ENCODE peak calls at places on chromosomes 5 and 9, in nine cellular contexts. One of them, this sample, is unnamed.

GRCh38 chr9:121498487-121499176 is 1.0 kb downstream of the GGTA1 start:
- DNase-seq in heart left ventricle: no peak
- DNase-seq in dorsolateral prefrontal cortex: peak
- DNase-seq in spleen: peak
- DNase-seq in H4: no peak
- DNase-seq in NCI-H2081: no peak
- DNase-seq in endodermal cell: peak
- DNase-seq in HL-60: no peak
- DNase-seq in activated CD8-positive, alpha-beta memory T cell treated with anti-CD3 and anti-CD28 coated beads, Interleukin-2, amount 50 U/mL, for 48 hours: peak
- DNase-seq in this sample: no peak

GRCh38 chr5:167699434-167699833 is 592.0 kb upstream of the WWC1 start:
- DNase-seq in heart left ventricle: no peak
- DNase-seq in dorsolateral prefrontal cortex: no peak
- DNase-seq in spleen: no peak
- DNase-seq in H4: peak
- DNase-seq in NCI-H2081: no peak
- DNase-seq in endodermal cell: peak
- DNase-seq in HL-60: no peak
- DNase-seq in activated CD8-positive, alpha-beta memory T cell treated with anti-CD3 and anti-CD28 coated beads, Interleukin-2, amount 50 U/mL, for 48 hours: no peak
- DNase-seq in this sample: no peak

GRCh38 chr5:139457653-139458306 is 4.8 kb downstream of the ECSCR start:
- DNase-seq in heart left ventricle: no peak
- DNase-seq in dorsolateral prefrontal cortex: no peak
- DNase-seq in spleen: peak
- DNase-seq in H4: no peak
- DNase-seq in NCI-H2081: no peak
- DNase-seq in endodermal cell: no peak
- DNase-seq in HL-60: no peak
- DNase-seq in activated CD8-positive, alpha-beta memory T cell treated with anti-CD3 and anti-CD28 coated beads, Interleukin-2, amount 50 U/mL, for 48 hours: peak
- DNase-seq in this sample: no peak

GRCh38 chr9:125494555-125494920 is 212.5 kb downstream of the MAPKAP1 start:
- DNase-seq in heart left ventricle: no peak
- DNase-seq in dorsolateral prefrontal cortex: no peak
- DNase-seq in spleen: no peak
- DNase-seq in H4: no peak
- DNase-seq in NCI-H2081: no peak
- DNase-seq in endodermal cell: no peak
- DNase-seq in HL-60: no peak
- DNase-seq in activated CD8-positive, alpha-beta memory T cell treated with anti-CD3 and anti-CD28 coated beads, Interleukin-2, amount 50 U/mL, for 48 hours: no peak
- DNase-seq in this sample: no peak

GRCh38 chr5:121366515-121366914 is 485.2 kb upstream of the FTMT start:
- DNase-seq in heart left ventricle: no peak
- DNase-seq in dorsolateral prefrontal cortex: no peak
- DNase-seq in spleen: no peak
- DNase-seq in H4: peak
- DNase-seq in NCI-H2081: no peak
- DNase-seq in endodermal cell: no peak
- DNase-seq in HL-60: no peak
- DNase-seq in activated CD8-positive, alpha-beta memory T cell treated with anti-CD3 and anti-CD28 coated beads, Interleukin-2, amount 50 U/mL, for 48 hours: no peak
- DNase-seq in this sample: no peak

GRCh38 chr5:126100767-126101166 is 322.4 kb upstream of the GRAMD2B start:
- DNase-seq in heart left ventricle: no peak
- DNase-seq in dorsolateral prefrontal cortex: no peak
- DNase-seq in spleen: no peak
- DNase-seq in H4: peak
- DNase-seq in NCI-H2081: no peak
- DNase-seq in endodermal cell: peak
- DNase-seq in HL-60: no peak
- DNase-seq in activated CD8-positive, alpha-beta memory T cell treated with anti-CD3 and anti-CD28 coated beads, Interleukin-2, amount 50 U/mL, for 48 hours: no peak
- DNase-seq in this sample: no peak

GRCh38 chr9:20621553-20622329 is 558 bp downstream of the MLLT3 start:
- DNase-seq in heart left ventricle: peak
- DNase-seq in dorsolateral prefrontal cortex: peak
- DNase-seq in spleen: peak
- DNase-seq in H4: peak
- DNase-seq in NCI-H2081: peak
- DNase-seq in endodermal cell: peak
- DNase-seq in HL-60: peak
- DNase-seq in activated CD8-positive, alpha-beta memory T cell treated with anti-CD3 and anti-CD28 coated beads, Interleukin-2, amount 50 U/mL, for 48 hours: peak
- DNase-seq in this sample: no peak

GRCh38 chr9:127954831-127955293 is 17.2 kb upstream of the DPM2 start:
- DNase-seq in heart left ventricle: no peak
- DNase-seq in dorsolateral prefrontal cortex: peak
- DNase-seq in spleen: no peak
- DNase-seq in H4: no peak
- DNase-seq in NCI-H2081: no peak
- DNase-seq in endodermal cell: no peak
- DNase-seq in HL-60: no peak
- DNase-seq in activated CD8-positive, alpha-beta memory T cell treated with anti-CD3 and anti-CD28 coated beads, Interleukin-2, amount 50 U/mL, for 48 hours: no peak
- DNase-seq in this sample: no peak

GRCh38 chr9:37812773-37813379 is 12.3 kb downstream of the DCAF10 start:
- DNase-seq in heart left ventricle: no peak
- DNase-seq in dorsolateral prefrontal cortex: no peak
- DNase-seq in spleen: no peak
- DNase-seq in H4: no peak
- DNase-seq in NCI-H2081: no peak
- DNase-seq in endodermal cell: no peak
- DNase-seq in HL-60: no peak
- DNase-seq in activated CD8-positive, alpha-beta memory T cell treated with anti-CD3 and anti-CD28 coated beads, Interleukin-2, amount 50 U/mL, for 48 hours: no peak
- DNase-seq in this sample: no peak

GRCh38 chr5:54317511-54318260 is 7.3 kb upstream of the ARL15 start:
- DNase-seq in heart left ventricle: no peak
- DNase-seq in dorsolateral prefrontal cortex: no peak
- DNase-seq in spleen: no peak
- DNase-seq in H4: no peak
- DNase-seq in NCI-H2081: no peak
- DNase-seq in endodermal cell: no peak
- DNase-seq in HL-60: no peak
- DNase-seq in activated CD8-positive, alpha-beta memory T cell treated with anti-CD3 and anti-CD28 coated beads, Interleukin-2, amount 50 U/mL, for 48 hours: no peak
- DNase-seq in this sample: no peak

GRCh38 chr9:132309056-132309455 is 45.7 kb downstream of the SETX start:
- DNase-seq in heart left ventricle: no peak
- DNase-seq in dorsolateral prefrontal cortex: no peak
- DNase-seq in spleen: no peak
- DNase-seq in H4: no peak
- DNase-seq in NCI-H2081: no peak
- DNase-seq in endodermal cell: no peak
- DNase-seq in HL-60: no peak
- DNase-seq in activated CD8-positive, alpha-beta memory T cell treated with anti-CD3 and anti-CD28 coated beads, Interleukin-2, amount 50 U/mL, for 48 hours: no peak
- DNase-seq in this sample: no peak

GRCh38 chr9:34216325-34216724 is 37.5 kb downstream of the UBAP1 start:
- DNase-seq in heart left ventricle: no peak
- DNase-seq in dorsolateral prefrontal cortex: no peak
- DNase-seq in spleen: no peak
- DNase-seq in H4: no peak
- DNase-seq in NCI-H2081: no peak
- DNase-seq in endodermal cell: no peak
- DNase-seq in HL-60: no peak
- DNase-seq in activated CD8-positive, alpha-beta memory T cell treated with anti-CD3 and anti-CD28 coated beads, Interleukin-2, amount 50 U/mL, for 48 hours: no peak
- DNase-seq in this sample: no peak

GRCh38 chr9:120841930-120842684 is 615 bp downstream of the PSMD5 start:
- DNase-seq in heart left ventricle: no peak
- DNase-seq in dorsolateral prefrontal cortex: no peak
- DNase-seq in spleen: no peak
- DNase-seq in H4: no peak
- DNase-seq in NCI-H2081: peak
- DNase-seq in endodermal cell: no peak
- DNase-seq in HL-60: no peak
- DNase-seq in activated CD8-positive, alpha-beta memory T cell treated with anti-CD3 and anti-CD28 coated beads, Interleukin-2, amount 50 U/mL, for 48 hours: peak
- DNase-seq in this sample: no peak

GRCh38 chr5:173256800-173257199 is 21.8 kb upstream of the NKX2-5 start:
- DNase-seq in heart left ventricle: no peak
- DNase-seq in dorsolateral prefrontal cortex: no peak
- DNase-seq in spleen: no peak
- DNase-seq in H4: no peak
- DNase-seq in NCI-H2081: no peak
- DNase-seq in endodermal cell: no peak
- DNase-seq in HL-60: no peak
- DNase-seq in activated CD8-positive, alpha-beta memory T cell treated with anti-CD3 and anti-CD28 coated beads, Interleukin-2, amount 50 U/mL, for 48 hours: no peak
- DNase-seq in this sample: no peak

GRCh38 chr5:125541085-125541484 is 794.6 kb upstream of the ZNF608 start:
- DNase-seq in heart left ventricle: no peak
- DNase-seq in dorsolateral prefrontal cortex: no peak
- DNase-seq in spleen: no peak
- DNase-seq in H4: no peak
- DNase-seq in NCI-H2081: no peak
- DNase-seq in endodermal cell: no peak
- DNase-seq in HL-60: no peak
- DNase-seq in activated CD8-positive, alpha-beta memory T cell treated with anti-CD3 and anti-CD28 coated beads, Interleukin-2, amount 50 U/mL, for 48 hours: no peak
- DNase-seq in this sample: no peak

GRCh38 chr5:124438390-124439380 is 307.8 kb downstream of the ZNF608 start:
- DNase-seq in heart left ventricle: no peak
- DNase-seq in dorsolateral prefrontal cortex: peak
- DNase-seq in spleen: no peak
- DNase-seq in H4: no peak
- DNase-seq in NCI-H2081: peak
- DNase-seq in endodermal cell: no peak
- DNase-seq in HL-60: no peak
- DNase-seq in activated CD8-positive, alpha-beta memory T cell treated with anti-CD3 and anti-CD28 coated beads, Interleukin-2, amount 50 U/mL, for 48 hours: no peak
- DNase-seq in this sample: no peak

GRCh38 chr9:77848428-77848827 is 183.2 kb downstream of the GNAQ start:
- DNase-seq in heart left ventricle: no peak
- DNase-seq in dorsolateral prefrontal cortex: peak
- DNase-seq in spleen: no peak
- DNase-seq in H4: no peak
- DNase-seq in NCI-H2081: no peak
- DNase-seq in endodermal cell: no peak
- DNase-seq in HL-60: no peak
- DNase-seq in activated CD8-positive, alpha-beta memory T cell treated with anti-CD3 and anti-CD28 coated beads, Interleukin-2, amount 50 U/mL, for 48 hours: no peak
- DNase-seq in this sample: no peak

GRCh38 chr9:9352877-9353481 is 1259.8 kb downstream of the PTPRD start:
- DNase-seq in heart left ventricle: no peak
- DNase-seq in dorsolateral prefrontal cortex: peak
- DNase-seq in spleen: no peak
- DNase-seq in H4: no peak
- DNase-seq in NCI-H2081: peak
- DNase-seq in endodermal cell: no peak
- DNase-seq in HL-60: no peak
- DNase-seq in activated CD8-positive, alpha-beta memory T cell treated with anti-CD3 and anti-CD28 coated beads, Interleukin-2, amount 50 U/mL, for 48 hours: no peak
- DNase-seq in this sample: no peak

GRCh38 chr5:78691073-78691960 is 42.7 kb upstream of the LHFPL2 start:
- DNase-seq in heart left ventricle: no peak
- DNase-seq in dorsolateral prefrontal cortex: no peak
- DNase-seq in spleen: no peak
- DNase-seq in H4: no peak
- DNase-seq in NCI-H2081: no peak
- DNase-seq in endodermal cell: peak
- DNase-seq in HL-60: no peak
- DNase-seq in activated CD8-positive, alpha-beta memory T cell treated with anti-CD3 and anti-CD28 coated beads, Interleukin-2, amount 50 U/mL, for 48 hours: no peak
- DNase-seq in this sample: no peak

GRCh38 chr5:146828385-146828784 is 50.2 kb downstream of the PPP2R2B start:
- DNase-seq in heart left ventricle: no peak
- DNase-seq in dorsolateral prefrontal cortex: no peak
- DNase-seq in spleen: no peak
- DNase-seq in H4: no peak
- DNase-seq in NCI-H2081: no peak
- DNase-seq in endodermal cell: no peak
- DNase-seq in HL-60: no peak
- DNase-seq in activated CD8-positive, alpha-beta memory T cell treated with anti-CD3 and anti-CD28 coated beads, Interleukin-2, amount 50 U/mL, for 48 hours: no peak
- DNase-seq in this sample: no peak

GRCh38 chr5:168793844-168794837 is 215.0 kb upstream of the PANK3 start:
- DNase-seq in heart left ventricle: no peak
- DNase-seq in dorsolateral prefrontal cortex: peak
- DNase-seq in spleen: no peak
- DNase-seq in H4: peak
- DNase-seq in NCI-H2081: no peak
- DNase-seq in endodermal cell: no peak
- DNase-seq in HL-60: peak
- DNase-seq in activated CD8-positive, alpha-beta memory T cell treated with anti-CD3 and anti-CD28 coated beads, Interleukin-2, amount 50 U/mL, for 48 hours: peak
- DNase-seq in this sample: no peak

GRCh38 chr5:102869230-102869629 is 114.1 kb downstream of the PAM start:
- DNase-seq in heart left ventricle: no peak
- DNase-seq in dorsolateral prefrontal cortex: no peak
- DNase-seq in spleen: no peak
- DNase-seq in H4: no peak
- DNase-seq in NCI-H2081: no peak
- DNase-seq in endodermal cell: no peak
- DNase-seq in HL-60: no peak
- DNase-seq in activated CD8-positive, alpha-beta memory T cell treated with anti-CD3 and anti-CD28 coated beads, Interleukin-2, amount 50 U/mL, for 48 hours: no peak
- DNase-seq in this sample: no peak

GRCh38 chr9:6715755-6716643 is 41.8 kb upstream of the KDM4C start:
- DNase-seq in heart left ventricle: peak
- DNase-seq in dorsolateral prefrontal cortex: peak
- DNase-seq in spleen: peak
- DNase-seq in H4: no peak
- DNase-seq in NCI-H2081: no peak
- DNase-seq in endodermal cell: peak
- DNase-seq in HL-60: peak
- DNase-seq in activated CD8-positive, alpha-beta memory T cell treated with anti-CD3 and anti-CD28 coated beads, Interleukin-2, amount 50 U/mL, for 48 hours: peak
- DNase-seq in this sample: no peak

GRCh38 chr5:143006511-143006910 is 236.3 kb downstream of the ARHGAP26 start:
- DNase-seq in heart left ventricle: no peak
- DNase-seq in dorsolateral prefrontal cortex: no peak
- DNase-seq in spleen: no peak
- DNase-seq in H4: no peak
- DNase-seq in NCI-H2081: no peak
- DNase-seq in endodermal cell: no peak
- DNase-seq in HL-60: no peak
- DNase-seq in activated CD8-positive, alpha-beta memory T cell treated with anti-CD3 and anti-CD28 coated beads, Interleukin-2, amount 50 U/mL, for 48 hours: no peak
- DNase-seq in this sample: no peak

GRCh38 chr5:463952-464351 is 21.0 kb downstream of the EXOC3 start:
- DNase-seq in heart left ventricle: peak
- DNase-seq in dorsolateral prefrontal cortex: no peak
- DNase-seq in spleen: peak
- DNase-seq in H4: no peak
- DNase-seq in NCI-H2081: no peak
- DNase-seq in endodermal cell: no peak
- DNase-seq in HL-60: no peak
- DNase-seq in activated CD8-positive, alpha-beta memory T cell treated with anti-CD3 and anti-CD28 coated beads, Interleukin-2, amount 50 U/mL, for 48 hours: no peak
- DNase-seq in this sample: no peak

GRCh38 chr9:72952914-72953313 is at the start of gene ALDH1A1:
- DNase-seq in heart left ventricle: no peak
- DNase-seq in dorsolateral prefrontal cortex: no peak
- DNase-seq in spleen: no peak
- DNase-seq in H4: no peak
- DNase-seq in NCI-H2081: peak
- DNase-seq in endodermal cell: no peak
- DNase-seq in HL-60: no peak
- DNase-seq in activated CD8-positive, alpha-beta memory T cell treated with anti-CD3 and anti-CD28 coated beads, Interleukin-2, amount 50 U/mL, for 48 hours: no peak
- DNase-seq in this sample: no peak

GRCh38 chr9:133707065-133707760 is 30.9 kb downstream of the SARDH start:
- DNase-seq in heart left ventricle: peak
- DNase-seq in dorsolateral prefrontal cortex: peak
- DNase-seq in spleen: peak
- DNase-seq in H4: no peak
- DNase-seq in NCI-H2081: no peak
- DNase-seq in endodermal cell: peak
- DNase-seq in HL-60: no peak
- DNase-seq in activated CD8-positive, alpha-beta memory T cell treated with anti-CD3 and anti-CD28 coated beads, Interleukin-2, amount 50 U/mL, for 48 hours: no peak
- DNase-seq in this sample: no peak

GRCh38 chr5:81825237-81825636 is 74.3 kb upstream of the SSBP2 start:
- DNase-seq in heart left ventricle: peak
- DNase-seq in dorsolateral prefrontal cortex: no peak
- DNase-seq in spleen: no peak
- DNase-seq in H4: peak
- DNase-seq in NCI-H2081: peak
- DNase-seq in endodermal cell: no peak
- DNase-seq in HL-60: no peak
- DNase-seq in activated CD8-positive, alpha-beta memory T cell treated with anti-CD3 and anti-CD28 coated beads, Interleukin-2, amount 50 U/mL, for 48 hours: no peak
- DNase-seq in this sample: no peak

GRCh38 chr5:92561362-92562006 is 1019.5 kb downstream of the NR2F1-AS1 start:
- DNase-seq in heart left ventricle: no peak
- DNase-seq in dorsolateral prefrontal cortex: no peak
- DNase-seq in spleen: no peak
- DNase-seq in H4: no peak
- DNase-seq in NCI-H2081: no peak
- DNase-seq in endodermal cell: no peak
- DNase-seq in HL-60: no peak
- DNase-seq in activated CD8-positive, alpha-beta memory T cell treated with anti-CD3 and anti-CD28 coated beads, Interleukin-2, amount 50 U/mL, for 48 hours: no peak
- DNase-seq in this sample: no peak

GRCh38 chr5:68433921-68434879 is 218.6 kb downstream of the PIK3R1 start:
- DNase-seq in heart left ventricle: peak
- DNase-seq in dorsolateral prefrontal cortex: peak
- DNase-seq in spleen: peak
- DNase-seq in H4: peak
- DNase-seq in NCI-H2081: no peak
- DNase-seq in endodermal cell: peak
- DNase-seq in HL-60: peak
- DNase-seq in activated CD8-positive, alpha-beta memory T cell treated with anti-CD3 and anti-CD28 coated beads, Interleukin-2, amount 50 U/mL, for 48 hours: peak
- DNase-seq in this sample: peak

GRCh38 chr5:4720831-4721230 is 419.3 kb upstream of the ADAMTS16 start:
- DNase-seq in heart left ventricle: no peak
- DNase-seq in dorsolateral prefrontal cortex: no peak
- DNase-seq in spleen: no peak
- DNase-seq in H4: peak
- DNase-seq in NCI-H2081: no peak
- DNase-seq in endodermal cell: no peak
- DNase-seq in HL-60: no peak
- DNase-seq in activated CD8-positive, alpha-beta memory T cell treated with anti-CD3 and anti-CD28 coated beads, Interleukin-2, amount 50 U/mL, for 48 hours: no peak
- DNase-seq in this sample: no peak

This sample was measured in SIG-M5.